ENCODE peak calls at places on chromosomes 11 and 22, in nine cellular contexts. K, A, I, O, Q, W, J, V and X are unnamed samples.

GRCh38 chr11:88103337-88104206 is 71.7 kb downstream of the RAB38 start:
- DNase-seq in K (peak; percentile 32), A (no peak), I (peak; percentile 14), O (peak; percentile 90), Q (no peak), W (peak; percentile 91), J (no peak), V (no peak), X (peak; percentile 18)

GRCh38 chr22:28246392-28246791 is 327.3 kb upstream of the PITPNB start:
- DNase-seq in K (no peak), A (no peak), I (no peak), O (no peak), Q (no peak), W (no peak), J (no peak), V (no peak), X (no peak)

GRCh38 chr11:93521086-93521485 is 22.1 kb downstream of the SMCO4 start:
- DNase-seq in K (no peak), A (no peak), I (no peak), O (no peak), Q (no peak), W (no peak), J (no peak), V (no peak), X (no peak)

GRCh38 chr11:43987384-43988039 is 45.1 kb downstream of the C11orf96 start:
- DNase-seq in K (no peak), A (no peak), I (peak; percentile 99), O (no peak), Q (peak; percentile 94), W (no peak), J (peak; percentile 72), V (peak; percentile 96), X (no peak)

GRCh38 chr11:93117578-93117964 is 80.2 kb downstream of the SLC36A4 start:
- DNase-seq in K (no peak), A (no peak), I (no peak), O (no peak), Q (no peak), W (no peak), J (no peak), V (no peak), X (no peak)

GRCh38 chr11:34792143-34792542 is 124.0 kb downstream of the APIP start:
- DNase-seq in K (no peak), A (no peak), I (no peak), O (peak; percentile 16), Q (no peak), W (no peak), J (no peak), V (no peak), X (no peak)

GRCh38 chr11:44304091-44305084 is 5.6 kb downstream of the ALX4 start:
- DNase-seq in K (no peak), A (no peak), I (no peak), O (peak; percentile 86), Q (no peak), W (no peak), J (no peak), V (no peak), X (no peak)

GRCh38 chr11:27456802-27457329 is 15.7 kb downstream of the LGR4 start:
- DNase-seq in K (no peak), A (no peak), I (no peak), O (no peak), Q (no peak), W (no peak), J (no peak), V (no peak), X (no peak)

GRCh38 chr11:108693852-108694251 is 29.0 kb downstream of the DDX10 start:
- DNase-seq in K (no peak), A (no peak), I (no peak), O (no peak), Q (no peak), W (no peak), J (no peak), V (no peak), X (no peak)

GRCh38 chr11:2301631-2302272 is at the start of the genes C11orf21 and TSPAN32:
- DNase-seq in K (no peak), A (peak; percentile 46), I (no peak), O (no peak), Q (peak; percentile 66), W (no peak), J (no peak), V (no peak), X (peak; percentile 68)

DNA sequence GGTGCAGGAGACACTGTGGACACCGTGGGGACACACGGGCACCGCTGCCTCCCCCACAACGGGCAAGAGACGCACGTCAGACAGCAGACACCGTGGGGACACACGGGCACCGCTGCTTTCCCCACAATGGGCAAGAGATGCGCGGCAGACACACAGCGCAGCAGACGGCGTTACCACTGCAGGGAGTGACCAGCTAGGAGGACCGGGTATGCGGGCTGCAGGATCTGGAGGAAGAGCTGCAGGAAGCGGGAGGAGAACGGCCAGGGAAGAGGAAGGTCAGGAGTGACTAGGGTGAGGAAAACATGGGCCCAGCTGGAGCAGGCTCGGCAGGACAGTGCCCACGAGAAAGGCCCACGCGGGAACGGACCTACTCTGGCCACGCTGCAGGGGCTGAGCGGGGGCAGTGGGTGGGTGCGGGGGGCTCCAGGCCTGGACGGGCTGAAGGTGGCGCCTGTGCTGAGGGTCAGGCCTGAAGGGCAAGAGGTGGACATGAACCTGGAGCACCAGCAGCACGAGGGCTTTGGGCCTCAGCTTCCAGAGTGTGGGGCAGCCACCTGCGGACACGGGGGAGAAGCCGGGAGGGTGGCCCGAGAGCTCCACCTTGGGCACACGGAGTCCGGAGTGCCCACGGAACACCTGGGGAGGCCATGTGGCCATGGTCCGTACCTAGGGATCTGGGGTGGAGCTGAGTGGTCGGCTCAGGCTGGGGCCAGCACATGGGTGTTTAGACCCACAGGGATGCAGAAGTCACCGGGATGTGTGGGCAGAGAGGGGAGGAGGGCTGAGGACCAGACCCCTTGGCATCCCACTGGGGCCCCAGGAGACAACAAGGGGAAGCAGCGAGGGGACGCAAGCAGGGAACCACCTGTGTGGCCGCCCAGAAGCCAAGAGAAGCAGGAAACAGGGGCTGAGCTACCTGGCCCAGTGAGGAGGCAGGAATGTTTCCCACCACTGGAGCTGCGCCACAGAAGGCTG is 16.5 kb downstream of the TOLLIP start:
- DNase-seq in K (no peak), A (peak; percentile 66), I (no peak), O (no peak), Q (peak; percentile 38), W (no peak), J (no peak), V (peak; percentile 56), X (no peak)
- H3K36me3 ChIP-seq in K (peaks cover 67% of the 10 kb centered on the region), A (peaks cover 51% of the 10 kb centered on the region), I (peaks cover 4% of the 10 kb centered on the region), O (no peaks in the 10 kb centered on the region), Q (peaks cover 2% of the 10 kb centered on the region), W (peaks cover 18% of the 10 kb centered on the region), J (peaks cover 51% of the 10 kb centered on the region), V (peaks cover 53% of the 10 kb centered on the region), X (peaks cover 78% of the 10 kb centered on the region)

GRCh38 chr22:43731986-43732385 is 80.1 kb downstream of the EFCAB6 start:
- DNase-seq in K (no peak), A (no peak), I (no peak), O (no peak), Q (no peak), W (no peak), J (no peak), V (no peak), X (no peak)

GRCh38 chr22:43722444-43722843 is 89.7 kb downstream of the EFCAB6 start:
- DNase-seq in K (no peak), A (no peak), I (no peak), O (no peak), Q (no peak), W (no peak), J (no peak), V (no peak), X (no peak)

GRCh38 chr22:43726296-43726695 is 85.8 kb downstream of the EFCAB6 start:
- DNase-seq in K (no peak), A (no peak), I (no peak), O (no peak), Q (no peak), W (no peak), J (no peak), V (no peak), X (no peak)

GRCh38 chr22:43723816-43724215 is 88.3 kb downstream of the EFCAB6 start:
- DNase-seq in K (no peak), A (no peak), I (no peak), O (no peak), Q (no peak), W (no peak), J (no peak), V (no peak), X (no peak)

DNA sequence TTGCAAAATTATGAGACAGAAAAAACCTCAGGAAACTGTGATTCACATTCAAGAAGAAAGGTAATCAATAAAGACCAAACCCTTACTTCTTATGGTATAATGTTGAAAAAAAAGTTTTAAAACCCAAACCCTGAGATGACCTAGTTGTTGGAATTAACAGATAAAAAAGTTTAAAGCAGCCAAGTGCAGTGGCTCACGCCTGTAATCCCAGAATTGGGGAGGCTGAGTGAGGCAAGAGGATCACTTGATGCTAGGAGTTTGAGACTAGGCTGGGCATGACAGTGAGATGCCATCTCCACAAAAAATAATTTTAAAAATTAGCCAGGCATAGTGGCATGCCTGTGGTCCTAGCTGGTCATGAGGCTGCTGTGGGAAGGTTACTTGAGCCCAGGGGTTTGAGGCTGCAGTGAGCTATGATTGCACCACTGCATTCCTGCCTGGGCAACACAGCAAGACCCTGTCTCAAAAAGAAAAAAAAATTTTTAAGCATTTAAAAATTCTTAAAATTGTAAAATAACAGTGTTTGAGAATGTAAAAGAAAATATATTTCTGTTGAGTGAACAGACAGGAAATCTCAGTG is 85.1 kb downstream of the EFCAB6 start:
- DNase-seq in K (no peak), A (no peak), I (no peak), O (no peak), Q (no peak), W (no peak), J (no peak), V (no peak), X (no peak)
- H3K27ac ChIP-seq in K (no peak overlapping the region), A (no peak overlapping the region), I (no peak overlapping the region), O (no peak overlapping the region), Q (no peak overlapping the region), W (no peak overlapping the region), J (no peak overlapping the region), V (no peak overlapping the region), X (no peak overlapping the region)

DNA sequence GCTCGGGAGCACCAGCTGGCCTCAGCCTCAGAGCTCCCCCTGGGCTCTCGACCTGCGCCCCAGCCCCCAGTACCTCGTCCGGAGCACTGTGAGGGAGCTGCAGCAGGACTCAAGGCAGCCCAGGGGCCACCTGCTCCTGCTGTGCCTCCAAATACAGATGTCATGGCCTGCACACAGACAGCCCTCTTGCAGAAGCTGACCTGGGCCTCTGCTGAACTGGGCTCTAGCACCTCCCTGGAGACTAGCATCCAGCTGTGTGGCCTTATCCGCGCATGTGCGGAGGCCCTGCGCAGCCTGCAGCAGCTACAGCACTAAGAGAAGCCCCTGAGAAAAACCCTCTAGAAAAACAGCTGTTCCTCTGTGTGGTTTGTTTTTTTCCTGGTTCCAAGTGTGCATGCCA is 918 bp upstream of the FAM89B start:
- DNase-seq in K (no peak), A (no peak), I (no peak), O (no peak), Q (no peak), W (no peak), J (no peak), V (peak; percentile 66), X (no peak)
- H3K4me1 ChIP-seq in K (peaks cover 34% of the 10 kb centered on the region), A (peaks cover 42% of the 10 kb centered on the region), I (peaks cover 69% of the 10 kb centered on the region), O (peaks cover 27% of the 10 kb centered on the region), Q (peaks cover 53% of the 10 kb centered on the region), W (peaks cover 13% of the 10 kb centered on the region), J (peaks cover 53% of the 10 kb centered on the region), V (peaks cover 60% of the 10 kb centered on the region), X (peaks cover 55% of the 10 kb centered on the region)

DNA sequence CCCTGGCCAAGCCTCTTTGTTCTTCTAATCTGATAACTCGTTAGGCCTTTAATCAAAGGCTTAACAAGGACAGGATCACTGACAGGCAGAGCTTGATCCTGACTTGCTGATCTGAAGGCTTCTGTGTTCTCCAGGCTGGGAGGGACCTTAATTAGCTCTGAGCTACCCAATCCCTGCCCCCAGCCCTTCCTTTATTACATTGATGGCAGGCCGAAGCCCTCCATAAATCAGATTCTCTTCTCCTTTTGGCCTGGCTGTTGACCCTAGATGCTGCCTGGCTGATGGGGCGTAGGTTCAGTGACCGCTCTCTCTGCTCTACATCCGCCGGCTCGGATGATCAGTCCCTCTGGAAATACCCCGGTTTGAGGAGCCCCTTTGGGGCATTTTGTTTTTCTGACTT is 10.2 kb upstream of the RRM1 start:
- DNase-seq in K (no peak), A (no peak), I (no peak), O (peak; percentile 45), Q (no peak), W (no peak), J (no peak), V (no peak), X (no peak)
- H3K36me3 ChIP-seq in K (peaks cover 18% of the 10 kb centered on the region), A (peaks cover 18% of the 10 kb centered on the region), I (peaks cover 35% of the 10 kb centered on the region), O (no peaks in the 10 kb centered on the region), Q (peaks cover 15% of the 10 kb centered on the region), W (no peaks in the 10 kb centered on the region), J (peaks cover 64% of the 10 kb centered on the region), V (peaks cover 27% of the 10 kb centered on the region), X (peaks cover 12% of the 10 kb centered on the region)